ENCODE peak calls at places on chromosomes 1 and 21, in five cellular contexts. One of them, this sample, is unnamed.
A peak's percentile ranks its signal among the peaks of the same experiment; 100 is the strongest.

GRCh38 chr1:183655562-183656075 is 2.5 kb upstream of the APOBEC4 start:
- DNase-seq in fibroblast of lung: peak; percentile 67
- DNase-seq in mesothelial cell of epicardium: peak; percentile 62
- DNase-seq in sigmoid colon: peak; percentile 91
- DNase-seq in HCT116: peak; percentile 69
- DNase-seq in this sample: no peak

GRCh38 chr1:145978860-145979745 is 14.6 kb downstream of the POLR3GL start:
- DNase-seq in sigmoid colon: peak; percentile 98
- DNase-seq in fibroblast of lung: peak; percentile 100
- DNase-seq in HCT116: peak; percentile 96
- DNase-seq in mesothelial cell of epicardium: peak; percentile 68
- DNase-seq in this sample: peak; percentile 79

GRCh38 chr1:192807221-192807967 is 1.4 kb upstream of the RGS2 start:
- DNase-seq in fibroblast of lung: peak; percentile 69
- DNase-seq in mesothelial cell of epicardium: no peak
- DNase-seq in sigmoid colon: no peak
- DNase-seq in HCT116: no peak
- DNase-seq in this sample: no peak

GRCh38 chr21:42093991-42094417 is 22.9 kb downstream of the UMODL1 start:
- DNase-seq in HCT116: no peak
- DNase-seq in mesothelial cell of epicardium: no peak
- DNase-seq in fibroblast of lung: peak; percentile 98
- DNase-seq in sigmoid colon: no peak
- DNase-seq in this sample: no peak

GRCh38 chr1:157352817-157353408 is 199.4 kb downstream of the FCRL5 start:
- DNase-seq in fibroblast of lung: no peak
- DNase-seq in HCT116: no peak
- DNase-seq in sigmoid colon: no peak
- DNase-seq in mesothelial cell of epicardium: no peak
- DNase-seq in this sample: no peak

GRCh38 chr1:42913426-42914091 is 45.1 kb downstream of the SLC2A1 start:
- DNase-seq in fibroblast of lung: peak; percentile 68
- DNase-seq in mesothelial cell of epicardium: no peak
- DNase-seq in sigmoid colon: no peak
- DNase-seq in HCT116: peak; percentile 78
- DNase-seq in this sample: no peak

GRCh38 chr1:180157576-180158057 is 2.9 kb downstream of the QSOX1 start:
- DNase-seq in fibroblast of lung: no peak
- DNase-seq in mesothelial cell of epicardium: no peak
- DNase-seq in HCT116: no peak
- DNase-seq in sigmoid colon: no peak
- DNase-seq in this sample: no peak

GRCh38 chr1:188170935-188171334 is 1342.2 kb downstream of the PLA2G4A start:
- DNase-seq in mesothelial cell of epicardium: no peak
- DNase-seq in sigmoid colon: no peak
- DNase-seq in fibroblast of lung: no peak
- DNase-seq in HCT116: no peak
- DNase-seq in this sample: no peak

GRCh38 chr1:94707321-94708298 is 112.5 kb upstream of the SLC44A3 start:
- DNase-seq in HCT116: no peak
- DNase-seq in fibroblast of lung: no peak
- DNase-seq in sigmoid colon: no peak
- DNase-seq in mesothelial cell of epicardium: no peak
- DNase-seq in this sample: no peak

GRCh38 chr21:31455506-31455905 is 111.4 kb upstream of the TIAM1 start:
- DNase-seq in mesothelial cell of epicardium: no peak
- DNase-seq in fibroblast of lung: no peak
- DNase-seq in HCT116: no peak
- DNase-seq in sigmoid colon: no peak
- DNase-seq in this sample: no peak

GRCh38 chr1:238226805-238227204 is 336.1 kb upstream of the ZP4 start:
- DNase-seq in fibroblast of lung: no peak
- DNase-seq in sigmoid colon: no peak
- DNase-seq in mesothelial cell of epicardium: no peak
- DNase-seq in HCT116: no peak
- DNase-seq in this sample: no peak

GRCh38 chr1:101388904-101389546 is 152.2 kb downstream of the S1PR1 start:
- DNase-seq in HCT116: no peak
- DNase-seq in mesothelial cell of epicardium: no peak
- DNase-seq in sigmoid colon: no peak
- DNase-seq in fibroblast of lung: peak; percentile 37
- DNase-seq in this sample: no peak

GRCh38 chr1:231970684-231971083 is 344.1 kb downstream of the DISC1 start:
- DNase-seq in mesothelial cell of epicardium: no peak
- DNase-seq in fibroblast of lung: no peak
- DNase-seq in HCT116: no peak
- DNase-seq in sigmoid colon: no peak
- DNase-seq in this sample: no peak

GRCh38 chr1:226406401-226406881 is 1.5 kb downstream of the PARP1 start:
- DNase-seq in sigmoid colon: no peak
- DNase-seq in mesothelial cell of epicardium: no peak
- DNase-seq in HCT116: no peak
- DNase-seq in fibroblast of lung: peak; percentile 42
- DNase-seq in this sample: no peak

GRCh38 chr1:93690921-93691789 is 9.5 kb upstream of the BCAR3 start:
- DNase-seq in HCT116: no peak
- DNase-seq in sigmoid colon: peak; percentile 46
- DNase-seq in fibroblast of lung: no peak
- DNase-seq in mesothelial cell of epicardium: no peak
- DNase-seq in this sample: no peak

GRCh38 chr1:185159966-185160365 is 3.0 kb downstream of the SWT1 start:
- DNase-seq in mesothelial cell of epicardium: no peak
- DNase-seq in fibroblast of lung: peak; percentile 45
- DNase-seq in sigmoid colon: no peak
- DNase-seq in HCT116: no peak
- DNase-seq in this sample: no peak

GRCh38 chr1:183636783-183637182 is 1.2 kb upstream of the ARPC5 start:
- DNase-seq in fibroblast of lung: no peak
- DNase-seq in HCT116: no peak
- DNase-seq in sigmoid colon: no peak
- DNase-seq in mesothelial cell of epicardium: no peak
- DNase-seq in this sample: no peak

GRCh38 chr1:82030830-82031229 is 230.1 kb downstream of the ADGRL2 start:
- DNase-seq in mesothelial cell of epicardium: no peak
- DNase-seq in sigmoid colon: no peak
- DNase-seq in fibroblast of lung: no peak
- DNase-seq in HCT116: no peak
- DNase-seq in this sample: no peak

GRCh38 chr1:6991271-6991670 is 206.0 kb downstream of the CAMTA1 start:
- DNase-seq in fibroblast of lung: peak; percentile 92
- DNase-seq in sigmoid colon: no peak
- DNase-seq in mesothelial cell of epicardium: no peak
- DNase-seq in HCT116: peak; percentile 51
- DNase-seq in this sample: no peak

GRCh38 chr1:212402876-212403275 is 11.8 kb downstream of the PACC1 start:
- DNase-seq in HCT116: no peak
- DNase-seq in fibroblast of lung: peak; percentile 2
- DNase-seq in sigmoid colon: no peak
- DNase-seq in mesothelial cell of epicardium: no peak
- DNase-seq in this sample: no peak

GRCh38 chr21:42818328-42818749 is 61.0 kb downstream of the WDR4 start:
- DNase-seq in fibroblast of lung: peak; percentile 36
- DNase-seq in mesothelial cell of epicardium: no peak
- DNase-seq in sigmoid colon: peak; percentile 79
- DNase-seq in HCT116: peak; percentile 33
- DNase-seq in this sample: peak; percentile 65

GRCh38 chr1:93275634-93276295 is 69.9 kb upstream of the DR1 start:
- DNase-seq in HCT116: no peak
- DNase-seq in mesothelial cell of epicardium: no peak
- DNase-seq in fibroblast of lung: no peak
- DNase-seq in sigmoid colon: no peak
- DNase-seq in this sample: peak; percentile 38

GRCh38 chr1:40317394-40318074 is 448 bp upstream of the COL9A2 start:
- DNase-seq in sigmoid colon: no peak
- DNase-seq in HCT116: no peak
- DNase-seq in fibroblast of lung: no peak
- DNase-seq in mesothelial cell of epicardium: no peak
- DNase-seq in this sample: no peak

GRCh38 chr1:19010995-19011696 is 54.7 kb upstream of the IFFO2 start:
- DNase-seq in mesothelial cell of epicardium: no peak
- DNase-seq in HCT116: peak; percentile 94
- DNase-seq in sigmoid colon: peak; percentile 91
- DNase-seq in fibroblast of lung: peak; percentile 99
- DNase-seq in this sample: peak; percentile 86

GRCh38 chr1:238672262-238672661 is 714.1 kb upstream of the CHRM3 start:
- DNase-seq in fibroblast of lung: peak; percentile 12
- DNase-seq in HCT116: no peak
- DNase-seq in sigmoid colon: no peak
- DNase-seq in mesothelial cell of epicardium: no peak
- DNase-seq in this sample: no peak

GRCh38 chr1:194584052-194584451 is 1397.6 kb upstream of the B3GALT2 start:
- DNase-seq in sigmoid colon: no peak
- DNase-seq in mesothelial cell of epicardium: no peak
- DNase-seq in fibroblast of lung: no peak
- DNase-seq in HCT116: no peak
- DNase-seq in this sample: no peak

GRCh38 chr1:1630191-1630964 is 1.6 kb upstream of the MMP23B start:
- DNase-seq in sigmoid colon: peak; percentile 89
- DNase-seq in HCT116: no peak
- DNase-seq in fibroblast of lung: peak; percentile 61
- DNase-seq in mesothelial cell of epicardium: no peak
- DNase-seq in this sample: peak; percentile 81

GRCh38 chr1:72037745-72038343 is 244.5 kb downstream of the NEGR1 start:
- DNase-seq in mesothelial cell of epicardium: no peak
- DNase-seq in fibroblast of lung: peak; percentile 26
- DNase-seq in HCT116: peak; percentile 4
- DNase-seq in sigmoid colon: no peak
- DNase-seq in this sample: no peak

GRCh38 chr1:9751971-9752370 is 71.8 kb downstream of the CLSTN1 start:
- DNase-seq in mesothelial cell of epicardium: no peak
- DNase-seq in sigmoid colon: no peak
- DNase-seq in fibroblast of lung: no peak
- DNase-seq in HCT116: no peak
- DNase-seq in this sample: no peak

GRCh38 chr1:227885648-227886502 is 61.9 kb downstream of the WNT9A start:
- DNase-seq in fibroblast of lung: peak; percentile 64
- DNase-seq in HCT116: peak; percentile 49
- DNase-seq in sigmoid colon: peak; percentile 90
- DNase-seq in mesothelial cell of epicardium: peak; percentile 15
- DNase-seq in this sample: peak; percentile 55

This sample was measured in left lung.